ENCODE peak calls at places on chromosome 6, in ten cellular contexts. M, L, P, R, B, Y, S, J, A and F are unnamed samples.

GRCh38 chr6:130913119-130913518 is 85.9 kb downstream of the SMLR1 start:
- DNase-seq in M (peak), L (peak), P (no peak), R (no peak), B (no peak), Y (no peak), S (no peak), J (no peak), A (peak), F (no peak)

GRCh38 chr6:13395272-13396237 is 67.2 kb upstream of the TBC1D7 start:
- DNase-seq in M (no peak), L (no peak), P (peak), R (peak), B (no peak), Y (peak), S (no peak), J (peak), A (no peak), F (peak)

GRCh38 chr6:163772701-163773100 is 358.2 kb downstream of the QKI start:
- DNase-seq in M (no peak), L (no peak), P (no peak), R (no peak), B (no peak), Y (no peak), S (no peak), J (no peak), A (no peak), F (no peak)

GRCh38 chr6:151773382-151773781 is 34.1 kb upstream of the ESR1 start:
- DNase-seq in M (no peak), L (no peak), P (no peak), R (no peak), B (no peak), Y (no peak), S (no peak), J (no peak), A (no peak), F (no peak)

GRCh38 chr6:83511901-83512681 is at the start of gene PRSS35:
- DNase-seq in M (peak), L (no peak), P (peak), R (peak), B (no peak), Y (no peak), S (peak), J (peak), A (peak), F (peak)

GRCh38 chr6:109239192-109239917 is 142.9 kb downstream of the CD164 start:
- DNase-seq in M (no peak), L (no peak), P (no peak), R (no peak), B (no peak), Y (no peak), S (no peak), J (no peak), A (no peak), F (no peak)

GRCh38 chr6:13012977-13013680 is 296.6 kb downstream of the PHACTR1 start:
- DNase-seq in M (peak), L (no peak), P (peak), R (peak), B (no peak), Y (peak), S (peak), J (no peak), A (no peak), F (peak)

GRCh38 chr6:35411066-35411465 is 41.1 kb upstream of the FANCE start:
- DNase-seq in M (no peak), L (no peak), P (no peak), R (no peak), B (no peak), Y (no peak), S (no peak), J (no peak), A (no peak), F (no peak)

GRCh38 chr6:38378801-38379200 is 260.9 kb downstream of the BTBD9 start:
- DNase-seq in M (no peak), L (no peak), P (no peak), R (no peak), B (no peak), Y (no peak), S (no peak), J (no peak), A (no peak), F (no peak)

GRCh38 chr6:147156799-147157382 is 47.3 kb upstream of the STXBP5 start:
- DNase-seq in M (no peak), L (no peak), P (no peak), R (no peak), B (no peak), Y (no peak), S (no peak), J (no peak), A (peak), F (no peak)

GRCh38 chr6:75850026-75850385 is 101.0 kb downstream of the MYO6 start:
- DNase-seq in M (no peak), L (no peak), P (no peak), R (no peak), B (no peak), Y (no peak), S (no peak), J (no peak), A (no peak), F (no peak)

GRCh38 chr6:28633445-28634215 is 107.9 kb downstream of the GPX5 start:
- DNase-seq in M (peak), L (no peak), P (no peak), R (no peak), B (no peak), Y (no peak), S (peak), J (no peak), A (no peak), F (no peak)

GRCh38 chr6:144013486-144013909 is 5.4 kb upstream of the PLAGL1 start:
- DNase-seq in M (peak), L (peak), P (peak), R (peak), B (peak), Y (peak), S (peak), J (peak), A (peak), F (peak)

GRCh38 chr6:155493694-155494143 is 38.1 kb upstream of the NOX3 start:
- DNase-seq in M (peak), L (no peak), P (peak), R (no peak), B (no peak), Y (peak), S (no peak), J (no peak), A (peak), F (no peak)

GRCh38 chr6:28587011-28587745 is 61.5 kb downstream of the GPX5 start:
- DNase-seq in M (peak), L (no peak), P (no peak), R (peak), B (peak), Y (peak), S (peak), J (peak), A (peak), F (peak)

GRCh38 chr6:154549179-154549578 is 38.7 kb upstream of the CNKSR3 start:
- DNase-seq in M (no peak), L (no peak), P (no peak), R (no peak), B (no peak), Y (no peak), S (no peak), J (no peak), A (no peak), F (no peak)

GRCh38 chr6:53112404-53112803 is 36.2 kb downstream of the GCM1 start:
- DNase-seq in M (no peak), L (no peak), P (no peak), R (no peak), B (no peak), Y (peak), S (no peak), J (no peak), A (peak), F (no peak)

GRCh38 chr6:53111865-53112264 is 36.8 kb downstream of the GCM1 start:
- DNase-seq in M (no peak), L (no peak), P (no peak), R (no peak), B (no peak), Y (no peak), S (no peak), J (no peak), A (peak), F (no peak)

GRCh38 chr6:53112871-53113270 is 35.8 kb downstream of the GCM1 start:
- DNase-seq in M (no peak), L (no peak), P (no peak), R (no peak), B (no peak), Y (no peak), S (no peak), J (no peak), A (peak), F (no peak)

GRCh38 chr6:53115113-53115512 is 33.5 kb downstream of the GCM1 start:
- DNase-seq in M (no peak), L (no peak), P (no peak), R (no peak), B (no peak), Y (no peak), S (no peak), J (no peak), A (no peak), F (no peak)

DNA sequence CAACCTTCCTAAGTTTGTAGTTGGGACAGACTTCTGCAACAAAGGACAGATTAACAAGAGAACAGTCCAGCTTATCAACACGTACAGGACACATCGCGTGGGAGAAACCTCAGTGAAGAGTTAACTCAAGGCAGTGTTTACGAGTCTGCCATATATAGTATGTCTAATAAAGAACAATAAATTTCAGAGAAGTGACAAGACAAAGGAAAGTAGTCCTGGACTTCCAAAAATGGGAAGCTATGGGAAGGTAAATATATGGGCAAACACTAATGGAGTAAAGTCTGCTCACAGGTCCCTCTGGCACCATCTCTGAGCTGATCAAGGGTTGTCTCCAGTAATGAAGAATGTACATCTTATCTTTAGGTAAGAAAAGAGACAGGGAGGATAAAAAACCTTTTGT is 34.9 kb downstream of the GCM1 start:
- DNase-seq in M (no peak), L (no peak), P (no peak), R (no peak), B (no peak), Y (no peak), S (no peak), J (no peak), A (no peak), F (no peak)
- H3K27ac ChIP-seq in M (no peak), L (no peak), P (no peak), R (peak), B (no peak), Y (no peak), S (no peak), J (no peak), A (no peak), F (no peak)

GRCh38 chr6:139858444-139858843 is 484.0 kb upstream of the CITED2 start:
- DNase-seq in M (no peak), L (no peak), P (no peak), R (no peak), B (no peak), Y (no peak), S (no peak), J (no peak), A (no peak), F (no peak)

GRCh38 chr6:139863356-139863755 is 488.9 kb upstream of the CITED2 start:
- DNase-seq in M (no peak), L (no peak), P (no peak), R (no peak), B (no peak), Y (no peak), S (no peak), J (no peak), A (no peak), F (no peak)

GRCh38 chr6:139862311-139862710 is 487.9 kb upstream of the CITED2 start:
- DNase-seq in M (no peak), L (no peak), P (no peak), R (no peak), B (no peak), Y (no peak), S (no peak), J (no peak), A (no peak), F (no peak)

GRCh38 chr6:139857143-139857542 is 482.7 kb upstream of the CITED2 start:
- DNase-seq in M (no peak), L (no peak), P (no peak), R (no peak), B (no peak), Y (no peak), S (no peak), J (no peak), A (no peak), F (no peak)

DNA sequence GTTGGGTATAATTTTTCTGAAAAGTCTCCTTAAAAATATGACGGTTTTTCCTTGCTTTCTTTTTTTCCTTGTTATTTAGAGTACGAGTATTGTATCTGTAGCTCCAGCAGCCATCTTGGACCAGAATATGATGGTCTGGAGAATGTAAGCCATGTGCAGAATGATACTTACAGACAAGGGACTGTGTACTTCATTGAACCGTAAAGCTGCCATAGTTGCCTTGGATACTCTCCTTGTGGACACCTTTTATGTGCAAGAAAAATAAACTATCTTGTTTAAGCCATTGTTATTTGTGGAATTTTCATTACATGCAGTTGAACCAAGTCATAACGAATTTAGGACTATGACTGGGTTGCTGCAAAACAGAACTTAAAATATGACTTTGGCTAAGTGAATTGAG is 485.7 kb upstream of the CITED2 start:
- DNase-seq in M (no peak), L (no peak), P (no peak), R (no peak), B (no peak), Y (no peak), S (no peak), J (no peak), A (no peak), F (no peak)
- H3K27ac ChIP-seq in M (no peak), L (no peak), P (no peak), R (no peak), B (no peak), Y (no peak), S (no peak), J (no peak), A (no peak), F (no peak)

DNA sequence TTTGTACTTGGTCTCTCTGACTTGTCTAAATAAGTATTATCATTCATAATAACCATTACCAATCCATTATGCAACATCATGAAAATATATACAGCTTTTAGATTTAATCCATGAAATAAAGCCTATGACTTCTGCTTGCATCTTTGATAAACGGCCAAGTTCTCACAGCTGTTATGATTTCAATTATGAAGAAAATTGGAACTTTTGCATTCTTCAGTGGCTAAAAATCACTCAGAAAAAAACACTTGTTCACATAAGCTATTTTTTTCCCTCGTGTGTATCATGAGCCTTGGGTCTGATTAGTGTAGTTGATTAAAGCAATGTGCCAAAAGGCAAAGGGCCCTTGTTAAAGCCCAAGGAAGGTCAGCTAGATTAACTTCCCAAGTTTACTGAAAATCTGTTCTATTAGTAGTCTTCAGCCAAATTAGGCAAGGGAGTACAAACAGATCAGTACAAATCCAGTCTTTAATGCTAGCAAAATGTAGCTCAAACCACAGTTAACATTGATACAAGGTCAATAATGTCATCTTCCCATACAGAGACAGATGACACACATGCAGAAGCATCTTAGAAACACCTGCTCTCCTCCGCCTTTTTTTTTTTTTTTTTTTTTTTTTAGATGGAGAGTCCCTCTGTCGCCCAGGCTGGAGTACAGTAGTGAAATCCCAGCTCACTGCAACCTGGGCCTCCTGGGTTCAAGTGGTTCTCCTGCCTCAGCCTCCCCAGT is 69.9 kb downstream of the SGK1 start:
- DNase-seq in M (no peak), L (no peak), P (no peak), R (no peak), B (no peak), Y (no peak), S (no peak), J (no peak), A (no peak), F (no peak)
- H3K27ac ChIP-seq in M (no peak), L (peak), P (no peak), R (peak), B (peak), Y (no peak), S (no peak), J (no peak), A (no peak), F (no peak)

DNA sequence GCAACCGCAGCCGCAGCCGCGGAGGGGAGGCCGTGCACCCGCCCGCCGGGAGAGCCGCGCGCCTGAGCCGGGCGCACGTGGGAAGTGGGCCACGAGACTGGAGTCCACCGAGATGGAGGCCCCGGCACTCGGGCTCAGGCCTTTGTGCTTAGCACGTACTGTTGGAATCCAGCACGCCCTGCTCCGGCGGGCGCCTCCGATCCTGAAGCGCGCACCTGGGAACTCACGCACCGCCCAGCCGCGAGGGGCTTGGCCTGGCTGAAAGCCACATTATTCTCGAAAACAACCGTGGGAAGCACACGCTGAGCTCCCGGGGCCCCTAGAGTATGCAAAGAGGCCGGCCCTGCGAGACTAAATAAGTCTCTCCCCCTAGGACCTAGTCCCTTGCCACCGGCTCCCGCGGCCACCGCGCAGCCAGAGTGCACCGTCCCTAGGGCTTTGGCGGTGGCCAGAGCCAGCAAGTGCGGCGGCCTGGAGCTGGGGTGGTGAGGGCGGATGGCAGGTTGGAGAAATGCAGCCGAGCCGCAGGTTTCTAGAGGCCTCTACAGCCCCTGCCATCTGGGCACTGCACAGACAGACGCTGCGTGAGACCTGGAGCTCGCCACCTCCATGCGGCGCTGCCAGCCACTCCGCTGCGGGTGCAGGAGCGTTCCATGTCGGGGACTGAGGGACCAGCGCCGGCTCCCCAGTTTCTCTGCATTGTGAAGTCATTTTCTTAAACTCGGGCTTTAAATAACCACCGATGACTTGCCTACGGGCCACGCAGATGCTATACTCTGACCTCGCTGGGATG is 42.0 kb upstream of the LY86 start:
- DNase-seq in M (peak), L (no peak), P (no peak), R (peak), B (peak), Y (peak), S (peak), J (peak), A (peak), F (peak)
- H3K27ac ChIP-seq in M (no peak), L (no peak), P (no peak), R (no peak), B (no peak), Y (no peak), S (no peak), J (no peak), A (no peak), F (peak)

GRCh38 chr6:93859964-93860363 is 440.6 kb upstream of the EPHA7 start:
- DNase-seq in M (peak), L (no peak), P (no peak), R (no peak), B (no peak), Y (no peak), S (no peak), J (no peak), A (no peak), F (no peak)
- H3K27ac ChIP-seq in M (peak), L (no peak), P (no peak), R (no peak), B (no peak), Y (no peak), S (peak), J (no peak), A (no peak), F (no peak)

DNA sequence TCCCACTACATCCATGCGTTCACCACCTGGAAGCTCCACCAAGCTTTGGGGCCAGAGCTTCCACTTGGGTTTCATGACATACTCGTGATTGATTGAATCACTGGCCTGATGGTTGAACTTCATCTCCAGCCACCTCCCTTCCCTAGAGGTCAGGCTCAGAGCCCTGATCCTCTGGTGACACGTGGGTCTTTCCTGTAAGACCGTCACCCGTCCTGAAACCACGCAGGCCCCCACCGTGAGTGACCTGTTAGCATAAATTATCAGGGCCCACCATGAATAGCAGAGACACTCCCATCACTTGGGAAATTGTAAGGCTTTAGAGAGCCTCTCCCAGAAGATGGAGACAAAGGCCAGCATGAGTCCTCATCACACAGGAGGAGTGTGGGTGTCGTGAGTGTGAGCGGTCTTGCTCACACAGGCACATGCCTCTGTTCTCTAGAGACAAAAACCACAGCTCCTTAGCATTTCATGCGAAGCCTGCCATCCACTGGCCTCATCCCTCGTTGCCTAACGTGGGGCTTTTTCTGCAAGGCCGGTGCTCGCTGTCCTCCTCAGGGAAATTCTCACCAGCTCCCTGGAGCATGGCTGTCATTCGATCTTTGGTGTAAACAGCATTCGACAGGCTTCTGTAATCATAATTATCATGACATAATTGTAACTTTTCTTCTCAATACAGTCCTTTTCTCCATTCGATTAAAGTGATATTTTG is 65.1 kb upstream of the DUSP22 start:
- DNase-seq in M (no peak), L (no peak), P (no peak), R (no peak), B (no peak), Y (no peak), S (no peak), J (no peak), A (no peak), F (no peak)
- H3K27ac ChIP-seq in M (no peak), L (no peak), P (no peak), R (no peak), B (no peak), Y (no peak), S (no peak), J (no peak), A (no peak), F (no peak)

GRCh38 chr6:107114213-107114871 is 973 bp downstream of the BEND3 start:
- DNase-seq in M (peak), L (peak), P (peak), R (peak), B (peak), Y (peak), S (peak), J (peak), A (peak), F (peak)

GRCh38 chr6:107115695-107116327 is 496 bp upstream of the BEND3 start:
- DNase-seq in M (peak), L (peak), P (no peak), R (peak), B (no peak), Y (peak), S (peak), J (peak), A (peak), F (no peak)

GRCh38 chr6:107114872-107115694 is at the start of gene BEND3:
- DNase-seq in M (peak), L (peak), P (no peak), R (peak), B (peak), Y (no peak), S (no peak), J (peak), A (peak), F (peak)

GRCh38 chr6:107116328-107116892 is 1.1 kb upstream of the BEND3 start:
- DNase-seq in M (peak), L (peak), P (no peak), R (peak), B (no peak), Y (peak), S (peak), J (peak), A (peak), F (no peak)

GRCh38 chr6:107113460-107114212 is 1.7 kb downstream of the BEND3 start:
- DNase-seq in M (no peak), L (peak), P (no peak), R (peak), B (no peak), Y (no peak), S (no peak), J (no peak), A (peak), F (no peak)
- H3K27ac ChIP-seq in M (peak), L (peak), P (peak), R (peak), B (no peak), Y (peak), S (no peak), J (no peak), A (peak), F (peak)